ENCODE peak calls at places on chromosomes 7 and 10, in five cellular contexts. One of them, this sample, is unnamed.

GRCh38 chr10:27285093-27285492 is 44.5 kb upstream of the ACBD5 start:
- DNase-seq in neural progenitor cell: peak; percentile 43
- DNase-seq in stomach: no peak
- DNase-seq in epithelial cell of esophagus: peak; percentile 24
- DNase-seq in GM10248: no peak
- DNase-seq in this sample: no peak

GRCh38 chr7:94436018-94436604 is 41.4 kb downstream of the COL1A2 start:
- DNase-seq in neural progenitor cell: peak; percentile 85
- DNase-seq in stomach: peak; percentile 66
- DNase-seq in epithelial cell of esophagus: peak; percentile 75
- DNase-seq in GM10248: peak; percentile 33
- DNase-seq in this sample: peak; percentile 27

GRCh38 chr10:7652121-7652520 is 14.6 kb downstream of the ITIH5 start:
- DNase-seq in neural progenitor cell: no peak
- DNase-seq in stomach: no peak
- DNase-seq in epithelial cell of esophagus: no peak
- DNase-seq in GM10248: no peak
- DNase-seq in this sample: no peak

GRCh38 chr7:137851361-137851945 is 4.7 kb upstream of the DGKI start:
- DNase-seq in neural progenitor cell: no peak
- DNase-seq in stomach: no peak
- DNase-seq in epithelial cell of esophagus: peak; percentile 43
- DNase-seq in GM10248: no peak
- DNase-seq in this sample: no peak

GRCh38 chr10:86757110-86757790 is 831 bp downstream of the BMPR1A start:
- DNase-seq in neural progenitor cell: peak; percentile 61
- DNase-seq in stomach: peak; percentile 31
- DNase-seq in epithelial cell of esophagus: peak; percentile 45
- DNase-seq in GM10248: no peak
- DNase-seq in this sample: peak; percentile 40

GRCh38 chr10:71157435-71157834 is 54.9 kb upstream of the UNC5B start:
- DNase-seq in neural progenitor cell: no peak
- DNase-seq in stomach: no peak
- DNase-seq in epithelial cell of esophagus: no peak
- DNase-seq in GM10248: no peak
- DNase-seq in this sample: no peak

GRCh38 chr7:18212788-18213187 is 185.1 kb upstream of the PRPS1L1 start:
- DNase-seq in neural progenitor cell: no peak
- DNase-seq in stomach: no peak
- DNase-seq in epithelial cell of esophagus: no peak
- DNase-seq in GM10248: no peak
- DNase-seq in this sample: no peak

GRCh38 chr10:71975891-71976725 is 11.9 kb downstream of the CHST3 start:
- DNase-seq in neural progenitor cell: no peak
- DNase-seq in stomach: peak; percentile 60
- DNase-seq in epithelial cell of esophagus: peak; percentile 67
- DNase-seq in GM10248: no peak
- DNase-seq in this sample: peak; percentile 15

GRCh38 chr7:72230281-72230680 is 181.9 kb downstream of the CALN1 start:
- DNase-seq in neural progenitor cell: no peak
- DNase-seq in stomach: no peak
- DNase-seq in epithelial cell of esophagus: no peak
- DNase-seq in GM10248: no peak
- DNase-seq in this sample: no peak

GRCh38 chr7:150410680-150411346 is 31.7 kb downstream of the ZNF775 start:
- DNase-seq in neural progenitor cell: no peak
- DNase-seq in stomach: no peak
- DNase-seq in epithelial cell of esophagus: no peak
- DNase-seq in GM10248: no peak
- DNase-seq in this sample: no peak

GRCh38 chr7:130611206-130611605 is 57.3 kb downstream of the COPG2 start:
- DNase-seq in neural progenitor cell: no peak
- DNase-seq in stomach: no peak
- DNase-seq in epithelial cell of esophagus: no peak
- DNase-seq in GM10248: no peak
- DNase-seq in this sample: no peak

GRCh38 chr7:97198596-97198995 is 81.1 kb downstream of the SDHAF3 start:
- DNase-seq in neural progenitor cell: no peak
- DNase-seq in stomach: no peak
- DNase-seq in epithelial cell of esophagus: no peak
- DNase-seq in GM10248: no peak
- DNase-seq in this sample: no peak

GRCh38 chr10:129935861-129936140 is 28.3 kb downstream of the EBF3 start:
- DNase-seq in neural progenitor cell: no peak
- DNase-seq in stomach: no peak
- DNase-seq in epithelial cell of esophagus: no peak
- DNase-seq in GM10248: no peak
- DNase-seq in this sample: no peak

GRCh38 chr7:15305002-15305600 is 256.7 kb downstream of the AGMO start:
- DNase-seq in neural progenitor cell: peak; percentile 64
- DNase-seq in stomach: peak; percentile 40
- DNase-seq in epithelial cell of esophagus: peak; percentile 68
- DNase-seq in GM10248: no peak
- DNase-seq in this sample: peak; percentile 4

GRCh38 chr7:116607299-116607698 is 64.7 kb upstream of the MET start:
- DNase-seq in neural progenitor cell: no peak
- DNase-seq in stomach: no peak
- DNase-seq in epithelial cell of esophagus: no peak
- DNase-seq in GM10248: no peak
- DNase-seq in this sample: no peak

GRCh38 chr7:139231513-139232376 is 708 bp downstream of the UBN2 start:
- DNase-seq in neural progenitor cell: peak; percentile 57
- DNase-seq in stomach: peak; percentile 27
- DNase-seq in epithelial cell of esophagus: peak; percentile 29
- DNase-seq in GM10248: peak; percentile 43
- DNase-seq in this sample: peak; percentile 62

GRCh38 chr7:140649566-140650205 is 9.1 kb upstream of the DENND2A start:
- DNase-seq in neural progenitor cell: no peak
- DNase-seq in stomach: no peak
- DNase-seq in epithelial cell of esophagus: peak; percentile 71
- DNase-seq in GM10248: no peak
- DNase-seq in this sample: no peak

GRCh38 chr10:80313523-80313922 is 24.1 kb upstream of the MAT1A start:
- DNase-seq in neural progenitor cell: no peak
- DNase-seq in stomach: no peak
- DNase-seq in epithelial cell of esophagus: no peak
- DNase-seq in GM10248: no peak
- DNase-seq in this sample: no peak

GRCh38 chr10:116691079-116691398 is 51.3 kb downstream of the HSPA12A start:
- DNase-seq in neural progenitor cell: peak; percentile 8
- DNase-seq in stomach: no peak
- DNase-seq in epithelial cell of esophagus: no peak
- DNase-seq in GM10248: no peak
- DNase-seq in this sample: no peak

GRCh38 chr10:73906524-73907447 is 4.1 kb upstream of the PLAU start:
- DNase-seq in neural progenitor cell: peak; percentile 81
- DNase-seq in stomach: no peak
- DNase-seq in epithelial cell of esophagus: peak; percentile 86
- DNase-seq in GM10248: no peak
- DNase-seq in this sample: no peak

GRCh38 chr10:34889004-34889869 is 74.1 kb upstream of the PARD3 start:
- DNase-seq in neural progenitor cell: no peak
- DNase-seq in stomach: no peak
- DNase-seq in epithelial cell of esophagus: peak; percentile 52
- DNase-seq in GM10248: no peak
- DNase-seq in this sample: no peak

GRCh38 chr10:128578766-128579165 is 452.5 kb upstream of the MKI67 start:
- DNase-seq in neural progenitor cell: no peak
- DNase-seq in stomach: no peak
- DNase-seq in epithelial cell of esophagus: no peak
- DNase-seq in GM10248: no peak
- DNase-seq in this sample: no peak

GRCh38 chr7:137983308-137984008 is 18.4 kb downstream of the CREB3L2 start:
- DNase-seq in neural progenitor cell: no peak
- DNase-seq in stomach: no peak
- DNase-seq in epithelial cell of esophagus: no peak
- DNase-seq in GM10248: no peak
- DNase-seq in this sample: no peak

GRCh38 chr7:111330235-111330523 is 232.1 kb downstream of the IMMP2L start:
- DNase-seq in neural progenitor cell: no peak
- DNase-seq in stomach: no peak
- DNase-seq in epithelial cell of esophagus: no peak
- DNase-seq in GM10248: no peak
- DNase-seq in this sample: no peak

GRCh38 chr7:111333010-111333409 is 229.3 kb downstream of the IMMP2L start:
- DNase-seq in neural progenitor cell: no peak
- DNase-seq in stomach: no peak
- DNase-seq in epithelial cell of esophagus: peak; percentile 79
- DNase-seq in GM10248: no peak
- DNase-seq in this sample: no peak

GRCh38 chr7:111324228-111324627 is 233.3 kb downstream of the LRRN3 start:
- DNase-seq in neural progenitor cell: no peak
- DNase-seq in stomach: no peak
- DNase-seq in epithelial cell of esophagus: no peak
- DNase-seq in GM10248: no peak
- DNase-seq in this sample: no peak

DNA sequence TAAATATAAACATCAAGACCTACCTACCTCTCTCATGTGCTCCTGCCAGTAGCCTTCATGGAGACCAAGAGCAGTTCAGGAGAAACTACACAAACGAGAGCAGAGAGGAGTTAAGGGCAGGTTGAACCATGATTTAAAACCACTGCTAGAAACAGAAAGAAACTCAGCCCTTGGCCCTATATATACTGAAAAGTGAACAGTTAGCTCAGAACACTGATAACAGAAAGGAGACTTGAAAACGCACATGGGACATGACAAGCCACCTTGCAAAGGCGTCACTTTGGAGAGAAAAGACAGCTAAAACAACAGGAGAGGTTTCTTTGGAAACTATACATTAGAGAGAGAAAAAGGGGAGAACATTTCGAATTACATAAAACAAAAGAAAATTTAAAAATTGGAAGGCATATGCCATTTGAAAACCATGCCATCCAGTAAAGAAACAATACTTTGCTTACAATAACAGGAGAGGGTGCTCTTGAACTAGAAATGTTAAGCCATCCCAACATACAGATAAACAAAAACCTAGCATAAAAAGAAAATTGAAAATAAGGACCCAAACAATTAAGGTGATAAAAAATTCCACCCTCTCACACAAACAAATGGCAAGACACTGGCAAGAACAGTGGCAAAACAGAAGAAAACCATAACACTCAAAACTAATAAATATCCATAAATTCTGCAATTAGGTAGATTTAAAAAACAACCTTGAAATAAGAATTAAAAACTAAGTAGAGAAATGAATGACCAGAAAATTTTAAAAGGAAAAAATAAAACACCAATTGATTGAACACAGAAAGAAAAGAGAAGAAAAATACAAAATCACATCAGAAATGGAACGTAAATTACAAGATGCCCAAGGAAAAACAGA is 232.7 kb downstream of the IMMP2L start:
- DNase-seq in neural progenitor cell: no peak
- DNase-seq in stomach: no peak
- DNase-seq in epithelial cell of esophagus: peak; percentile 35
- DNase-seq in GM10248: no peak
- DNase-seq in this sample: no peak
- TF ChIP-seq CTCF in neural progenitor cell: peak; percentile 8
- TF ChIP-seq CTCF in stomach: no peak
- TF ChIP-seq CTCF in epithelial cell of esophagus: no peak
- TF ChIP-seq CTCF in GM10248: no peak
- TF ChIP-seq CTCF in this sample: no peak

DNA sequence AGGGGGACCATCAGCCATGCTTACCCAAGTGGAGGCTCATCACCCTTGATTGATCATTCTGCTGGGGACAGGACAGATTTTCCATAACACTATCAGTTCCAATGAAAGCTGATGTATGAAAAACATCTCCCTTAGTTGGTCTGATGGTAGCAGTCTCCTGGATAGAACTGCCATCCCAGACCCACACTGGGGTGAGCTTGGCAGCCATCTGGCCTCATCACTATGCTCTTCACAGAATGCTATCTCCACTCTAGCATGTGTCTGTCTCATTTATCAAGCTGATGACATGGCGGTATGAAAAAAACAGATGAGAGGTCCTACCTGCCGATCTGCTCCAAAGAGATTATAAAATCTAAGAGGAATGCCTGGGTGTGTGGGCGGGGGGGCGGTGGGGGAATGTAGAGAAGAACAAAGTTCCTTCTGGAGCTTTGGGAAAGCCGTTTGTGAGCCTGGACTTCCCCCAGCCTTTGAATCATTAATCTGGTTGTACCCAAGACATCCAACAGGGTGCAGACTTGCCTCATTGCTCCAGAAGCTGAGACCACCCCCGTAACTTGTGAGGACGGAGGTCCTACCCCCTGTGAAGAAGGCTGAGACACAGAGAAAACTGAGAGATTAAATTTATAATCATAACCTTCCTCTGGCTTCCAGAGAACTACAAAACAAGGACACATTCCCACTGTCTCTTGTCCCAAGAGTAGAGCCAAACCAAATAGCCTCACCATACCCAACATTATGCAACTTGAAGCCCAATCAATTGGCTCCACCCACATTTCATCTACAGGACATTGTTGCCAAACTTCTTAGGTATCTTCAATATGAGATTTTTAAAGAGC is 340.9 kb downstream of the KCNMA1 start:
- DNase-seq in neural progenitor cell: peak; percentile 25
- DNase-seq in stomach: no peak
- DNase-seq in epithelial cell of esophagus: no peak
- DNase-seq in GM10248: no peak
- DNase-seq in this sample: no peak
- TF ChIP-seq CTCF in neural progenitor cell: peak; percentile 35
- TF ChIP-seq CTCF in stomach: no peak
- TF ChIP-seq CTCF in epithelial cell of esophagus: no peak
- TF ChIP-seq CTCF in GM10248: no peak
- TF ChIP-seq CTCF in this sample: no peak

GRCh38 chr10:91040343-91040742 is 119.5 kb upstream of the ANKRD1 start:
- DNase-seq in neural progenitor cell: no peak
- DNase-seq in stomach: no peak
- DNase-seq in epithelial cell of esophagus: no peak
- DNase-seq in GM10248: no peak
- DNase-seq in this sample: no peak
- TF ChIP-seq CTCF in neural progenitor cell: no peak
- TF ChIP-seq CTCF in stomach: no peak
- TF ChIP-seq CTCF in epithelial cell of esophagus: no peak
- TF ChIP-seq CTCF in GM10248: no peak
- TF ChIP-seq CTCF in this sample: no peak

DNA sequence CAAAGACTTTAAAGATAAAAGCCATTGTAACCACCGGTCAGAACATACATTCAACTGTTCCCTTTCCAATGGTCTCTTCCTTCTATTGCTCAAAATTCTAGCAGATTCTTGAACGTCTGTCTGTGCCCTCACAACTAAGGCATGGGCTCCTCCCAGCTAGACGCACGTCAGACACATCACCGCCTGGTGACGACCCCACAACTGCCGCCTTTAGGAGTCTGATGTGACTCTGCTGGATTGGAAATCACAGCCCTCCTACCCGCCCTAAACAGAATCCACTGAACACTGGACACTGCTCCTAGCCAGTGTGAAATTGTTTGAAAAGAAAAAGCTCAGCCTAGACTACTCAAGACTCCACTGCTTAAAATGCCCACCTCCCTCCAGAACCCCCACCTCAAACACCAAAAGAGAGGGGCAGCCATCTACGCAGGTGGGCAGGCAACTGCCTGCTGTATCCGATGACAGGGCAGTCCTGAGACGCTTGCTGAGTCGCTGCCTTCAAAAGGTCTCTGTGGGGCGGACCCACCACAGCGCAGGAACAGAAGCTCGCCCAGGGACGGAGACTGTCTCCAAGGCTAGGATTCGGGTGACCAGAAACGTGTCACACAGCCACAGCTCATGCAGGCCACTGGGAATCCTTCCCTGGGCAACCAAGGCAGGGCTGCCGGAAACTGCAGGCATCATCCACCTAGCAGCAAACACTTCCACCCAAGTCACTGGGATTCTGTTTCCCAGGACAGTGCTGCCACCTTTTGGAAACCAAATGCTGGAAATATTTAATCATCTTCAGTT is 34.7 kb downstream of the GSDME start:
- DNase-seq in neural progenitor cell: peak; percentile 54
- DNase-seq in stomach: no peak
- DNase-seq in epithelial cell of esophagus: peak; percentile 51
- DNase-seq in GM10248: no peak
- DNase-seq in this sample: no peak
- TF ChIP-seq CTCF in neural progenitor cell: peak; percentile 54
- TF ChIP-seq CTCF in stomach: no peak
- TF ChIP-seq CTCF in epithelial cell of esophagus: peak; percentile 46
- TF ChIP-seq CTCF in GM10248: peak; percentile 27
- TF ChIP-seq CTCF in this sample: no peak

This sample was measured in GM13976.